ENCODE peak calls at places on chromosomes 6 and 20, in five cellular contexts. S is activated B cell treated with CpG ODN at 0.5 μM for 24 hours, B is NCI-H1105, R is NCI-H2081, N is HFFc6. V is an unnamed sample.

GRCh38 chr6:12229332-12229731 is 60.8 kb upstream of the EDN1 start:
- DNase-seq in S (no peak), B (no peak), R (no peak), N (no peak), V (no peak)

GRCh38 chr6:168480481-168480880 is 39.5 kb downstream of the SMOC2 start:
- DNase-seq in B (no peak), S (no peak), N (no peak), R (no peak), V (no peak)

GRCh38 chr6:15430181-15430580 is 184.3 kb downstream of the JARID2 start:
- DNase-seq in B (no peak), N (no peak), R (no peak), S (no peak), V (no peak)

GRCh38 chr6:37585523-37585905 is 85.8 kb upstream of the CCDC167 start:
- DNase-seq in S (no peak), B (no peak), R (no peak), N (no peak), V (no peak)

GRCh38 chr6:7505196-7505699 is 36.2 kb upstream of the DSP start:
- DNase-seq in B (peak), S (no peak), R (peak), N (peak), V (peak)

GRCh38 chr6:149925974-149926777 is 3.3 kb upstream of the RAET1G start:
- DNase-seq in R (peak), N (peak), B (peak), S (no peak), V (peak)

GRCh38 chr6:41965429-41966213 is 24.0 kb upstream of the CCND3 start:
- DNase-seq in R (no peak), B (no peak), N (no peak), S (no peak), V (no peak)

GRCh38 chr6:41548098-41548840 is 2.1 kb downstream of the FOXP4 start:
- DNase-seq in R (no peak), B (no peak), N (no peak), S (peak), V (no peak)

GRCh38 chr6:39347201-39347600 is 24.7 kb upstream of the KCNK16 start:
- DNase-seq in S (no peak), N (no peak), B (no peak), R (no peak), V (no peak)

GRCh38 chr6:80872194-80872950 is 765.9 kb downstream of the BCKDHB start:
- DNase-seq in N (no peak), R (no peak), S (no peak), B (no peak), V (peak)

GRCh38 chr20:38073307-38074010 is 39.9 kb downstream of the RPRD1B start:
- DNase-seq in B (peak), S (no peak), R (peak), N (peak), V (peak)

GRCh38 chr6:109874086-109874485 is 104.0 kb upstream of the GPR6 start:
- DNase-seq in B (no peak), S (no peak), R (no peak), N (no peak), V (no peak)

GRCh38 chr6:42742116-42742894 is 3.6 kb downstream of the TBCC start:
- DNase-seq in B (peak), R (peak), N (no peak), S (no peak), V (no peak)

GRCh38 chr20:46951405-46951804 is 56.8 kb downstream of the EYA2 start:
- DNase-seq in N (no peak), R (no peak), B (no peak), S (no peak), V (no peak)

GRCh38 chr6:74870403-74870802 is 335.4 kb downstream of the COL12A1 start:
- DNase-seq in B (no peak), S (no peak), R (no peak), N (no peak), V (no peak)

GRCh38 chr20:23773579-23773978 is 22.8 kb upstream of the CST1 start:
- DNase-seq in S (no peak), R (no peak), N (no peak), B (no peak), V (no peak)

GRCh38 chr6:27091661-27092315 is 155.7 kb upstream of the PRSS16 start:
- DNase-seq in N (peak), R (no peak), S (no peak), B (no peak), V (peak)

GRCh38 chr20:31691646-31692275 is 30.9 kb downstream of the BCL2L1 start:
- DNase-seq in B (no peak), R (no peak), S (no peak), N (peak), V (no peak)

GRCh38 chr20:20972490-20972889 is 133.7 kb downstream of the LINC00237 start:
- DNase-seq in R (no peak), N (no peak), S (no peak), B (no peak), V (no peak)

GRCh38 chr20:63177134-63177784 is 38.7 kb downstream of the YTHDF1 start:
- DNase-seq in R (no peak), S (no peak), N (no peak), B (no peak), V (peak)